ENCODE peak calls at places on chromosomes 6 and 20, in eight cellular contexts. One of them, this sample, is unnamed.

GRCh38 chr20:58911970-58912369 is 59.5 kb downstream of the GNAS start:
- DNase-seq in GDM1: no peak
- DNase-seq in coronary artery: no peak
- DNase-seq in cardiac muscle cell: no peak
- DNase-seq in activated CD4-positive, CD25-positive, alpha-beta regulatory T cell: no peak
- DNase-seq in head of caudate nucleus: no peak
- DNase-seq in SJSA1: no peak
- DNase-seq in T-cell: no peak
- DNase-seq in this sample: no peak

GRCh38 chr6:144471986-144472385 is 186.9 kb downstream of the UTRN start:
- DNase-seq in SJSA1: no peak
- DNase-seq in cardiac muscle cell: no peak
- DNase-seq in GDM1: no peak
- DNase-seq in activated CD4-positive, CD25-positive, alpha-beta regulatory T cell: no peak
- DNase-seq in head of caudate nucleus: no peak
- DNase-seq in T-cell: no peak
- DNase-seq in coronary artery: no peak
- DNase-seq in this sample: no peak

GRCh38 chr6:13526718-13527668 is 39.6 kb upstream of the GFOD1 start:
- DNase-seq in T-cell: peak; percentile 7
- DNase-seq in coronary artery: no peak
- DNase-seq in head of caudate nucleus: no peak
- DNase-seq in GDM1: peak; percentile 79
- DNase-seq in cardiac muscle cell: peak; percentile 9
- DNase-seq in SJSA1: no peak
- DNase-seq in activated CD4-positive, CD25-positive, alpha-beta regulatory T cell: no peak
- DNase-seq in this sample: no peak

GRCh38 chr20:41218466-41218865 is 81.1 kb downstream of the PLCG1 start:
- DNase-seq in coronary artery: no peak
- DNase-seq in GDM1: no peak
- DNase-seq in cardiac muscle cell: peak; percentile 81
- DNase-seq in activated CD4-positive, CD25-positive, alpha-beta regulatory T cell: no peak
- DNase-seq in head of caudate nucleus: no peak
- DNase-seq in SJSA1: no peak
- DNase-seq in T-cell: no peak
- DNase-seq in this sample: no peak

GRCh38 chr20:62481441-62482135 is 5.8 kb upstream of the GATA5 start:
- DNase-seq in coronary artery: no peak
- DNase-seq in activated CD4-positive, CD25-positive, alpha-beta regulatory T cell: no peak
- DNase-seq in T-cell: no peak
- DNase-seq in GDM1: no peak
- DNase-seq in cardiac muscle cell: no peak
- DNase-seq in head of caudate nucleus: no peak
- DNase-seq in SJSA1: no peak
- DNase-seq in this sample: no peak

GRCh38 chr6:28218312-28219248 is 6.5 kb upstream of the ZSCAN9 start:
- DNase-seq in GDM1: peak; percentile 71
- DNase-seq in head of caudate nucleus: peak; percentile 66
- DNase-seq in SJSA1: peak; percentile 81
- DNase-seq in T-cell: no peak
- DNase-seq in activated CD4-positive, CD25-positive, alpha-beta regulatory T cell: no peak
- DNase-seq in cardiac muscle cell: peak; percentile 78
- DNase-seq in coronary artery: no peak
- DNase-seq in this sample: no peak

GRCh38 chr20:58361549-58361948 is 27.5 kb upstream of the VAPB start:
- DNase-seq in head of caudate nucleus: no peak
- DNase-seq in cardiac muscle cell: peak; percentile 38
- DNase-seq in activated CD4-positive, CD25-positive, alpha-beta regulatory T cell: no peak
- DNase-seq in SJSA1: no peak
- DNase-seq in coronary artery: no peak
- DNase-seq in T-cell: no peak
- DNase-seq in GDM1: no peak
- DNase-seq in this sample: no peak

GRCh38 chr6:140001851-140002301 is 627.4 kb upstream of the CITED2 start:
- DNase-seq in activated CD4-positive, CD25-positive, alpha-beta regulatory T cell: no peak
- DNase-seq in GDM1: no peak
- DNase-seq in SJSA1: no peak
- DNase-seq in coronary artery: no peak
- DNase-seq in head of caudate nucleus: no peak
- DNase-seq in cardiac muscle cell: no peak
- DNase-seq in T-cell: no peak
- DNase-seq in this sample: no peak

GRCh38 chr6:20696676-20697075 is 162.4 kb downstream of the CDKAL1 start:
- DNase-seq in coronary artery: no peak
- DNase-seq in GDM1: no peak
- DNase-seq in SJSA1: no peak
- DNase-seq in T-cell: no peak
- DNase-seq in activated CD4-positive, CD25-positive, alpha-beta regulatory T cell: no peak
- DNase-seq in cardiac muscle cell: peak; percentile 87
- DNase-seq in head of caudate nucleus: no peak
- DNase-seq in this sample: no peak

GRCh38 chr6:13729891-13730290 is 18.3 kb upstream of the RANBP9 start:
- DNase-seq in activated CD4-positive, CD25-positive, alpha-beta regulatory T cell: no peak
- DNase-seq in coronary artery: no peak
- DNase-seq in T-cell: no peak
- DNase-seq in GDM1: no peak
- DNase-seq in head of caudate nucleus: peak; percentile 15
- DNase-seq in cardiac muscle cell: peak; percentile 61
- DNase-seq in SJSA1: no peak
- DNase-seq in this sample: no peak